ENCODE peak calls at places on chromosomes 12 and 14, in four cellular contexts. O, S, V and K are unnamed samples.

GRCh38 chr12:74538491-74539258 is 1.0 kb downstream of the ATXN7L3B start:
- DNase-seq in O (no peak), S (peak), V (peak), K (peak)

GRCh38 chr12:11321980-11322379 is 11.7 kb upstream of the PRB4 start:
- DNase-seq in O (no peak), S (peak), V (no peak), K (no peak)

GRCh38 chr14:103626150-103626850 is 2.7 kb upstream of the KLC1 start:
- DNase-seq in O (no peak), S (no peak), V (no peak), K (peak)

GRCh38 chr12:94674835-94675234 is 24.5 kb upstream of the TMCC3 start:
- DNase-seq in O (no peak), S (no peak), V (no peak), K (no peak)

GRCh38 chr12:94427520-94428381 is 31.9 kb downstream of the CEP83 start:
- DNase-seq in O (no peak), S (peak), V (peak), K (peak)

GRCh38 chr14:92493024-92493423 is 20.6 kb upstream of the RIN3 start:
- DNase-seq in O (no peak), S (no peak), V (no peak), K (no peak)

GRCh38 chr12:116277393-116278258 is at the start of gene MED13L:
- DNase-seq in O (peak), S (peak), V (peak), K (peak)

GRCh38 chr12:57341275-57341990 is 89.4 kb downstream of the R3HDM2 start:
- DNase-seq in O (no peak), S (peak), V (no peak), K (no peak)

GRCh38 chr14:73741386-73741875 is 27.2 kb upstream of the PNMA1 start:
- DNase-seq in O (no peak), S (peak), V (peak), K (peak)

GRCh38 chr12:53868516-53868986 is 70.1 kb upstream of the HOXC13 start:
- DNase-seq in O (no peak), S (no peak), V (no peak), K (no peak)

GRCh38 chr14:26722258-26722657 is 124.4 kb upstream of the NOVA1 start:
- DNase-seq in O (no peak), S (no peak), V (no peak), K (no peak)

GRCh38 chr12:109112720-109113465 is 3.5 kb upstream of the ACACB start:
- DNase-seq in O (no peak), S (no peak), V (no peak), K (no peak)

GRCh38 chr12:74489543-74489942 is 48.1 kb upstream of the ATXN7L3B start:
- DNase-seq in O (no peak), S (no peak), V (peak), K (no peak)

DNA sequence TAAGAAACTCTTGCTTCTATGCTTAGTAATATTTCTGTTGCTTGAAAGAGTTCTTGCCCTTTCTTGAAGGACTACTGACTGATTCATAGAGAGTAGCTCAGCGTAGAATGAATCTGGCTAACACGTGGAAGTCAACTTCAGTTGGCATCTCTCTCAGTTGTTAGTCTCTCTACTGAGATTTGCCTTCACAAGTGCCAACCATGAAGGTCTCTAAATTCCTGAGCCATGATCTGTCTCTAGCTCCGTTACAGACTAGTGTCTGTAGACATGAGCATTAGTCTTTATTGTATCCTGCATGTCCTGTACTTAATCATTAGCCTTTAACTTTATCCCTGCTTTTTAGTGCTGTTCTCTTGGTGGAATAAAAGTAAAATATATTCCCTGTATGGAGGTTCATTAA is 19.1 kb upstream of the ALX1 start:
- DNase-seq in O (no peak), S (no peak), V (no peak), K (no peak)
- H3K4me3 ChIP-seq in O (no peak), S (no peak), V (no peak), K (no peak)

DNA sequence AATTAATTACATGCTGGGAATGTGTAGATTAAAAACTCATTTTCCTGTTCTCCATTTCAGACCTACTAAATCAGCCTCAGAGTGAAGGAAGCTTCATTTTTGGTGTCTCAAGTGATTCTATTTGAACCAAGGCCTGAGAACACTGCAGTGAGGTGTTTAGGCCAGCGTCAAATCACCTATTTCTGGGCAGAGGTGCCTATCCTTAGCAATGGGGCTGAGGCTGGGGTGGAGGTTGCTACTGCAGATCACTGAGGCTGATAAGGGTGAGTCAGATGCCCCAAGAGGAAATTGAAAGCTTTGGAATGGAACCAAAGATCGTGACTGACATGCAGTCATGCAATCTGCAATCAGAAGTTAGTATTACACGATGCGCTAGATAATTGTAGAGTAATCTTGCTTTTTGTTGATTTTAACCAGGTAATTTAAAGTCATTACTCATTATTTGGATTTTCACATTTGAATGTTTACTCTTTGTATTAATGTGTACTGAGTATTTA is 4.4 kb downstream of the TXNRD1 start:
- DNase-seq in O (no peak), S (peak), V (no peak), K (peak)
- H3K4me3 ChIP-seq in O (no peak), S (no peak), V (no peak), K (no peak)

GRCh38 chr14:59148334-59148900 is 40.0 kb upstream of the DAAM1 start:
- DNase-seq in O (no peak), S (no peak), V (peak), K (no peak)
- H3K4me3 ChIP-seq in O (no peak), S (no peak), V (no peak), K (no peak)

DNA sequence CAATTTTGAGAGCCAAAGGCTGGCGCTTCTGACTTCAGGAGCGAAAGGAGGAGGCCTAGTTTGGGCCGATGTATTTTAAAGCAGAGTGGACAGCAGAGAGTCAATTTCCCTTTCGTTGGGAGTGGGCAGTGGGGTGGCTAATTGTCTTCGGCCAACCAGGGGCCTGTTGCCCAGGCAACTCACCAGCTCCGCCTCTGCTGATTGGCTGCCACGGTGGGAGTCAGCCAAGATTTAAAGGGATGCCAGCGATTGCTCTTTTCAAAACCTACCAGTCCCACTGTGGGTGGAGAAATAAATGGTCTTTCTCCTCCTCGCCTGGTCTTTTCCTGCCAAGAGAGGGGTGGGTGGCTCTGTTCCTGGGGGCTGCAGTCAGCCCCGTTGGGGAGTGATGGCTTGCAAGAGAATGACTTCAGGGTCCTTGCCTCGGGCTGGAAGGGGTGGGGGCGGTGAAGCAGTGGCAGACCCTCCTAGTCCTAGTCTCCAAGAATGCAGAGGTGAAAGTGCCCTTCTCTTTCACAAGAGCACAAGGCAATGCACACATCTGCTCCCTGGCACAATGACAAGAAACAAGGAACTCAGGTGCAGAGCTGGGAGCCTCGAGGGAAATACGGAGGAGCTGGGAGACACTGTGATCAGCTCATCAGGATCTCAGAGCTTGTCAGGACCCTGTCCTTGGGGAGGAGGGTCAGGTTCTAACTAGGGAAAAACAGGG is 37.7 kb downstream of the RASAL1 start:
- DNase-seq in O (no peak), S (peak), V (no peak), K (no peak)
- H3K4me3 ChIP-seq in O (no peak), S (no peak), V (no peak), K (no peak)

GRCh38 chr12:51012570-51013236 is 13.5 kb downstream of the SLC11A2 start:
- DNase-seq in O (no peak), S (no peak), V (no peak), K (no peak)
- H3K4me3 ChIP-seq in O (no peak), S (no peak), V (no peak), K (no peak)

DNA sequence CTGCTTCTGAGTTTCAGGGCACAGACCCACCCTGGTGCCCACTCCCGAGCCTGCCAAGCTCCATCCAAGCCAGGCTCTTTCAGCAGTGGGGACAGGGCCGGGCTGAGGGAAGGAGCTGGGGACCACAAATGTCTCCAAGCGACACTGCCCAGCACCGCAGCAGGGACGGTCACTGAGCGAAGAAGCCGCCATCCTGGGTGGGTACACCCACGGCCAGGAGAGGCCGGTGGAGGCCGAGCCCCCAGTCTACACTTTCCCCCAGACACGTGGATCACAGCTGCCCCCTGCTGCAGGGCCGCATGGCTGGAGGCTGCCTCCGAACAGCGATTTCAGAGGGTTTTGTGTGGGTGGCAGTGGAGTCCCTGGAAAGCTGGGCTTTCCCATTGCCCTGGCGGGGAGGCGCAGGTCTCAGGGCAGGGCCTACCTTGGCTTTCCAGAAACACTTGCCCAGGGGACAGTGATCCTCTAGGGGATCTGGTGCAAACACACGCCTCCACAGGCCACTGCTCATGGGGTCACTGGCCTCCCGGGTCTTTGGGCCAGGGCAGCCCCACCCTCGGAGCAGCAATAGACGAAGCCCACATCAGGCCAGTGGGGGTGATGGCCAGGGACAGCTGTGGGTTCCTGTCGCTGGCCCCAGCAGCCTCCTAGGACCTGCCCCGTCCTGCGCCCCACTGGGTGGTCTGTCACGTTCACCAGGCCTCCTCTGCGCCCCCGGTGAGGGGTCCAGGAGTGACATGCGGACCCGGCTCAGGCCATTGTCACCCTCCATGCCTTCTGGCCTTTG is 1.2 kb upstream of the GPR132 start:
- DNase-seq in O (no peak), S (no peak), V (peak), K (no peak)
- H3K4me3 ChIP-seq in O (no peak), S (no peak), V (peak), K (no peak)